ENCODE peak calls at places on chromosomes 11 and 22, in five cellular contexts. D is hippocampal formation, B is EH, P is KBM-7, H is NCI-H187 treated with DMSO at 0.1 percent for 48 hours. J is an unnamed sample.

GRCh38 chr11:26766996-26767395 is 45.1 kb upstream of the SLC5A12 start:
- DNase-seq in D (no peak), B (peak; percentile 8), P (no peak), H (no peak), J (no peak)

GRCh38 chr11:66080055-66080817 is 10.2 kb downstream of the PACS1 start:
- DNase-seq in D (no peak), B (peak; percentile 90), P (no peak), H (no peak), J (peak; percentile 86)

GRCh38 chr11:93849751-93850584 is 450 bp downstream of the VSTM5 start:
- DNase-seq in D (no peak), B (peak; percentile 51), P (no peak), H (no peak), J (peak; percentile 60)

GRCh38 chr11:107549253-107549953 is 16.1 kb downstream of the ALKBH8 start:
- DNase-seq in D (no peak), B (peak; percentile 56), P (peak; percentile 37), H (no peak), J (no peak)

GRCh38 chr11:504053-504993 is 2.7 kb downstream of the RNH1 start:
- DNase-seq in D (no peak), B (peak; percentile 54), P (no peak), H (no peak), J (peak; percentile 79)

GRCh38 chr11:96155627-96156378 is 187.2 kb downstream of the MAML2 start:
- DNase-seq in D (peak; percentile 20), B (peak; percentile 99), P (peak; percentile 75), H (no peak), J (peak; percentile 90)

GRCh38 chr11:62841361-62842170 is 2.2 kb upstream of the WDR74 start:
- DNase-seq in D (peak; percentile 79), B (peak; percentile 100), P (peak; percentile 99), H (peak; percentile 90), J (peak; percentile 92)

GRCh38 chr11:67054851-67055523 is 1.7 kb upstream of the RHOD start:
- DNase-seq in D (no peak), B (peak; percentile 70), P (no peak), H (no peak), J (peak; percentile 69)

GRCh38 chr11:72378704-72379383 is 55.5 kb downstream of the CLPB start:
- DNase-seq in D (peak; percentile 24), B (no peak), P (no peak), H (no peak), J (peak; percentile 82)

GRCh38 chr11:132228756-132229325 is 858.4 kb downstream of the NTM start:
- DNase-seq in D (no peak), B (peak; percentile 12), P (no peak), H (no peak), J (no peak)

GRCh38 chr11:68302256-68303054 is 9.9 kb upstream of the LRP5 start:
- DNase-seq in D (no peak), B (peak; percentile 50), P (no peak), H (no peak), J (no peak)

GRCh38 chr11:75467881-75468280 is 34.9 kb upstream of the KLHL35 start:
- DNase-seq in D (no peak), B (no peak), P (no peak), H (no peak), J (no peak)

GRCh38 chr11:66820381-66820780 is 22.9 kb upstream of the RCE1 start:
- DNase-seq in D (no peak), B (peak; percentile 23), P (no peak), H (no peak), J (no peak)

GRCh38 chr11:93648168-93648567 is 13.3 kb upstream of the CEP295 start:
- DNase-seq in D (no peak), B (peak; percentile 42), P (peak; percentile 36), H (no peak), J (no peak)

GRCh38 chr11:135074397-135074998 is 662.5 kb upstream of the B3GAT1 start:
- DNase-seq in D (no peak), B (no peak), P (no peak), H (peak; percentile 27), J (no peak)

GRCh38 chr11:116171271-116172140 is 601.3 kb downstream of the BUD13 start:
- DNase-seq in D (no peak), B (no peak), P (no peak), H (no peak), J (peak; percentile 49)

GRCh38 chr11:117145393-117145761 is 1.3 kb downstream of the PAFAH1B2 start:
- DNase-seq in D (no peak), B (peak; percentile 54), P (no peak), H (no peak), J (no peak)

GRCh38 chr11:96084610-96085348 is 160.9 kb upstream of the MTMR2 start:
- DNase-seq in D (no peak), B (no peak), P (no peak), H (no peak), J (no peak)

GRCh38 chr22:37680191-37680851 is 4.9 kb downstream of the LGALS1 start:
- DNase-seq in D (no peak), B (peak; percentile 36), P (no peak), H (no peak), J (no peak)

GRCh38 chr22:39634530-39635399 is 64.2 kb downstream of the CACNA1I start:
- DNase-seq in D (no peak), B (peak; percentile 90), P (peak; percentile 28), H (no peak), J (no peak)

GRCh38 chr22:20425821-20426615 is 11.6 kb downstream of the SCARF2 start:
- DNase-seq in D (no peak), B (peak; percentile 11), P (no peak), H (no peak), J (no peak)

GRCh38 chr11:14414470-14415461 is 55.8 kb upstream of the RRAS2 start:
- DNase-seq in D (no peak), B (peak; percentile 44), P (peak; percentile 75), H (no peak), J (no peak)

GRCh38 chr11:66347425-66348276 is at the start of gene B4GAT1:
- DNase-seq in D (peak; percentile 83), B (peak; percentile 94), P (peak; percentile 96), H (peak; percentile 19), J (peak; percentile 93)

GRCh38 chr11:68040121-68040956 is 1.5 kb downstream of the TCIRG1 start:
- DNase-seq in D (no peak), B (peak; percentile 79), P (peak; percentile 85), H (no peak), J (peak; percentile 85)

GRCh38 chr11:17596711-17597110 is 49.7 kb downstream of the OTOG start:
- DNase-seq in D (no peak), B (no peak), P (no peak), H (no peak), J (peak; percentile 34)

GRCh38 chr11:72605958-72606357 is 68.3 kb downstream of the PDE2A start:
- DNase-seq in D (no peak), B (no peak), P (no peak), H (no peak), J (no peak)

GRCh38 chr11:2519879-2520735 is 75.3 kb downstream of the KCNQ1 start:
- DNase-seq in D (no peak), B (no peak), P (no peak), H (no peak), J (peak; percentile 46)

GRCh38 chr11:73152861-73153483 is 10.9 kb upstream of the FCHSD2 start:
- DNase-seq in D (no peak), B (no peak), P (peak; percentile 43), H (peak; percentile 11), J (no peak)

GRCh38 chr11:130089669-130090063 is 20.0 kb downstream of the APLP2 start:
- DNase-seq in D (no peak), B (no peak), P (no peak), H (no peak), J (no peak)

GRCh38 chr22:35424761-35425160 is 24.8 kb downstream of the MCM5 start:
- DNase-seq in D (no peak), B (no peak), P (no peak), H (no peak), J (no peak)

GRCh38 chr11:70326843-70327242 is 56.4 kb downstream of the PPFIA1 start:
- DNase-seq in D (no peak), B (no peak), P (no peak), H (no peak), J (no peak)